ENCODE peak calls at places on chromosomes 7 and 10, in four cellular contexts. E is nephron progenitor cell, C is lower lobe of right lung, X is A549. W is an unnamed sample.

GRCh38 chr10:33801705-33802104 is 467.2 kb upstream of the NRP1 start:
- DNase-seq in E (no peak), X (peak), C (no peak), W (no peak)

GRCh38 chr10:124076334-124076733 is 17.1 kb downstream of the CHST15 start:
- DNase-seq in X (no peak), C (no peak), E (peak), W (no peak)

GRCh38 chr7:27709137-27710075 is 30.6 kb upstream of the TAX1BP1 start:
- DNase-seq in C (no peak), X (no peak), E (no peak), W (no peak)

GRCh38 chr10:12720217-12720981 is 281.1 kb downstream of the CCDC3 start:
- DNase-seq in C (peak), E (no peak), X (peak), W (peak)

GRCh38 chr10:113661332-113661731 is 2.5 kb downstream of the NRAP start:
- DNase-seq in X (no peak), C (no peak), E (no peak), W (no peak)

GRCh38 chr7:10521306-10521705 is 452.4 kb upstream of the PHF14 start:
- DNase-seq in X (no peak), E (no peak), C (no peak), W (no peak)

GRCh38 chr7:50142421-50143113 is 49.5 kb upstream of the ZPBP start:
- DNase-seq in C (no peak), X (no peak), E (peak), W (no peak)

GRCh38 chr10:126598009-126598408 is 72.5 kb downstream of the C10orf90 start:
- DNase-seq in X (peak), E (peak), C (peak), W (peak)

GRCh38 chr7:101108330-101108857 is 18.5 kb upstream of the SERPINE1 start:
- DNase-seq in C (peak), X (no peak), E (peak), W (no peak)

GRCh38 chr7:123649956-123650355 is 5.7 kb upstream of the LMOD2 start:
- DNase-seq in X (no peak), E (no peak), C (no peak), W (no peak)

GRCh38 chr10:17031656-17032630 is 97.7 kb downstream of the CUBN start:
- DNase-seq in E (no peak), C (no peak), X (no peak), W (no peak)

GRCh38 chr10:121983828-121984227 is 5.1 kb upstream of the TACC2 start:
- DNase-seq in C (no peak), X (no peak), E (no peak), W (no peak)

GRCh38 chr10:8803992-8804391 is 749.5 kb downstream of the GATA3 start:
- DNase-seq in C (no peak), E (no peak), X (no peak), W (no peak)

GRCh38 chr10:32446701-32447406 is 914 bp downstream of the CCDC7 start:
- DNase-seq in E (no peak), X (peak), C (no peak), W (peak)

GRCh38 chr10:15515207-15515606 is 144.1 kb upstream of the FAM171A1 start:
- DNase-seq in E (no peak), X (no peak), C (no peak), W (no peak)

GRCh38 chr10:83522456-83522855 is 616.9 kb upstream of the GHITM start:
- DNase-seq in X (no peak), C (no peak), E (no peak), W (no peak)

GRCh38 chr7:132169730-132170129 is 406.5 kb downstream of the PLXNA4 start:
- DNase-seq in E (no peak), X (no peak), C (no peak), W (no peak)
- TF ChIP-seq CTCF in E (no peak), X (no peak), C (no peak), W (no peak)

DNA sequence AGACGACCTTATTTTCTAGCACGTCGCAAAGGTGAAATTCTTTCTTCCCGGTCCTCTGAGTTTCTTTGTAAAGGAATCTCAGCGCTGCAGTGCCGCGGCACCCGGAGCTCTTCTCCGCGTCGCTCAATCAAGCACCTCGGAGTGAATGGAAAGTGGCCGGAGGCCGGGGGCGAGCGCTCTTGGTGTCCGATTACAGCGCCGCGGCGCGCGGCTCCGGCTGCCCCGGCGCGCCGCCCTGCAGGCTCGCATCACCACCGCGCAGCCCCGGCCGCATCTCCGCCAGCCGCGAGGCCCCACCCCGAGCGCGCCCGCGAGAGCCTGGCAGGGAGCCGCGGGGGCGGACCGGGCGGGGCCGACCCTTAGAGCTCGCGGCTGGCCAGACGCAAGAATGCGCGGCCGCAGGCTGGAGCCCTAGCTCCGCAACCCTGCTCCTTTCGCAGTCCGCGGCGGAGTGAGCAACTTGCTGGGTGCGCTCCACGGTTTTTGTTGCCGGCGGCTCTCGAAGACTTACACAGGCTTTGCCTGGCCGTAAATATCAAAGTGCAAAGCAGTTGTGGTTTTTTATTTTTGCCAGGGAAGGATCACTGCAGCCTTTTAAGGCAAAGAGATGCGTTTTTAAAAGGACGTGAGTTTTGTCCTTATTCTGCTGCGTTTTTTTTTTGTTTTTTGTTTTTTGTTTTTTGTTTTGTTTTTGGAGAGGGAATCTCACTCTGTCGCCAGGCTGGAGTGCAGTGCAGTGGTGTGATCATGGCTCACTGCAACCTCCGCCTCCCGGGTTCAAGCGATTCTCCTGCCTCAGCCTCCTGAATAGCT is at the start of gene SEMA3C:
- DNase-seq in E (peak), C (peak), X (peak), W (peak)
- TF ChIP-seq CTCF in E (no peak), C (peak), X (no peak), W (no peak)

GRCh38 chr10:86178401-86179142 is 188.0 kb downstream of the GRID1 start:
- DNase-seq in X (peak), E (peak), C (no peak), W (no peak)
- TF ChIP-seq CTCF in X (peak), E (peak), C (peak), W (no peak)

GRCh38 chr10:59290448-59290847 is 71.9 kb downstream of the FAM13C start:
- DNase-seq in C (no peak), E (no peak), X (no peak), W (no peak)
- TF ChIP-seq CTCF in C (no peak), E (no peak), X (no peak), W (no peak)

GRCh38 chr7:4556868-4557620 is 125.1 kb upstream of the FOXK1 start:
- DNase-seq in X (no peak), C (no peak), E (no peak), W (no peak)

GRCh38 chr7:4566714-4567113 is 115.4 kb upstream of the FOXK1 start:
- DNase-seq in E (no peak), X (no peak), C (no peak), W (no peak)

GRCh38 chr7:4561775-4562174 is 120.3 kb upstream of the FOXK1 start:
- DNase-seq in X (no peak), C (no peak), E (no peak), W (no peak)
- TF ChIP-seq CTCF in X (peak), C (no peak), E (no peak), W (no peak)